ENCODE peak calls at places on chromosomes 6 and 20, in nine cellular contexts. Y is NCI-H1092 treated with DMSO at 0.1 percent for 48 hours; A is tibial artery; V is activated naive CD4-positive, alpha-beta T cell treated with Interleukin-2 at 50 U/mL for 16 hours; N is effector CD8-positive, alpha-beta T cell; L is iPS-NIHi11; Q is GM23338; T is activated naive CD8-positive, alpha-beta T cell treated with anti-CD3 and anti-CD28 coated beads, Interleukin-2, amount 50 U/mL, for 24 hours; I is stimulated activated naive CD8-positive, alpha-beta T cell treated with anti-CD3 and anti-CD28 coated beads, Interleukin-15, Interleukin-2, amounts not matched to agents 100 U/mL and 50 U/mL, for 24 hours. O is an unnamed sample.

GRCh38 chr6:144265390-144265789 is 19.7 kb upstream of the UTRN start:
- DNase-seq in Y (no peak), A (no peak), V (no peak), N (no peak), L (peak), Q (peak), T (no peak), I (no peak), O (no peak)

GRCh38 chr6:145756170-145756662 is 20.9 kb upstream of the EPM2A start:
- DNase-seq in Y (no peak), A (peak), V (no peak), N (no peak), L (no peak), Q (no peak), T (no peak), I (no peak), O (peak)

GRCh38 chr6:28747631-28748157 is 176.1 kb downstream of the TRIM27 start:
- DNase-seq in Y (peak), A (no peak), V (no peak), N (no peak), L (peak), Q (peak), T (peak), I (peak), O (no peak)

GRCh38 chr6:33590531-33591198 is 10.6 kb upstream of the BAK1 start:
- DNase-seq in Y (no peak), A (no peak), V (no peak), N (no peak), L (no peak), Q (no peak), T (no peak), I (no peak), O (no peak)

GRCh38 chr6:97440590-97441176 is 157.7 kb upstream of the MMS22L start:
- DNase-seq in Y (peak), A (no peak), V (no peak), N (no peak), L (peak), Q (peak), T (no peak), I (no peak), O (no peak)

GRCh38 chr6:71045296-71045695 is 88.4 kb upstream of the B3GAT2 start:
- DNase-seq in Y (no peak), A (no peak), V (no peak), N (no peak), L (no peak), Q (no peak), T (no peak), I (no peak), O (no peak)

GRCh38 chr6:54515013-54515412 is 206.8 kb downstream of the TINAG start:
- DNase-seq in Y (peak), A (no peak), V (no peak), N (no peak), L (no peak), Q (no peak), T (no peak), I (no peak), O (no peak)

GRCh38 chr6:169962604-169963469 is 211.4 kb downstream of the ERMARD start:
- DNase-seq in Y (no peak), A (peak), V (no peak), N (no peak), L (no peak), Q (no peak), T (no peak), I (no peak), O (no peak)

GRCh38 chr6:106070626-106071025 is 15.5 kb upstream of the PRDM1 start:
- DNase-seq in Y (no peak), A (no peak), V (no peak), N (no peak), L (no peak), Q (no peak), T (no peak), I (no peak), O (no peak)

GRCh38 chr6:166470029-166470862 is 87.5 kb upstream of the MPC1 start:
- DNase-seq in Y (no peak), A (peak), V (no peak), N (no peak), L (no peak), Q (no peak), T (no peak), I (no peak), O (no peak)

GRCh38 chr20:53957421-53958172 is 112.8 kb downstream of the BCAS1 start:
- DNase-seq in Y (no peak), A (no peak), V (no peak), N (no peak), L (no peak), Q (peak), T (no peak), I (no peak), O (no peak)

GRCh38 chr6:107840636-107841264 is 16.6 kb upstream of the SCML4 start:
- DNase-seq in Y (no peak), A (no peak), V (no peak), N (no peak), L (no peak), Q (no peak), T (no peak), I (no peak), O (no peak)

GRCh38 chr20:58173930-58174707 is 54.3 kb downstream of the ANKRD60 start:
- DNase-seq in Y (no peak), A (no peak), V (no peak), N (no peak), L (no peak), Q (no peak), T (no peak), I (no peak), O (no peak)

GRCh38 chr6:116556814-116557403 is 3.4 kb downstream of the CALHM4 start:
- DNase-seq in Y (no peak), A (no peak), V (no peak), N (no peak), L (no peak), Q (no peak), T (no peak), I (no peak), O (no peak)

GRCh38 chr20:64080013-64080812 is at the start of gene OPRL1:
- DNase-seq in Y (no peak), A (no peak), V (peak), N (peak), L (no peak), Q (peak), T (no peak), I (no peak), O (no peak)

GRCh38 chr20:10022615-10023014 is 12.2 kb upstream of the ANKEF1 start:
- DNase-seq in Y (no peak), A (no peak), V (no peak), N (no peak), L (no peak), Q (no peak), T (no peak), I (no peak), O (no peak)

GRCh38 chr20:23205221-23205620 is 119.1 kb upstream of the CD93 start:
- DNase-seq in Y (peak), A (no peak), V (no peak), N (no peak), L (no peak), Q (peak), T (no peak), I (no peak), O (no peak)

GRCh38 chr20:18985551-18985950 is 172.0 kb downstream of the SCP2D1 start:
- DNase-seq in Y (no peak), A (no peak), V (no peak), N (no peak), L (no peak), Q (no peak), T (peak), I (peak), O (no peak)

GRCh38 chr6:100924574-100924973 is 43.4 kb upstream of the ASCC3 start:
- DNase-seq in Y (no peak), A (no peak), V (no peak), N (no peak), L (no peak), Q (no peak), T (no peak), I (no peak), O (no peak)